ENCODE peak calls at places on chromosomes 4 and X, in five cellular contexts. One of them, this sample, is unnamed. For H3K4me1, the result is how much of the 10 kb centered on the place peaks cover.

GRCh38 chrX:6545712-6546111 is 10.8 kb upstream of the VCX3A start:
- DNase-seq in Peyer's patch: no peak
- DNase-seq in sigmoid colon: no peak
- DNase-seq in K562: no peak
- DNase-seq in IMR-90: no peak
- DNase-seq in this sample: no peak

GRCh38 chrX:11137543-11138139 is 26.5 kb downstream of the HCCS start:
- DNase-seq in Peyer's patch: no peak
- DNase-seq in sigmoid colon: no peak
- DNase-seq in K562: no peak
- DNase-seq in IMR-90: peak
- DNase-seq in this sample: no peak

GRCh38 chr4:102575369-102576129 is 74.4 kb downstream of the NFKB1 start:
- DNase-seq in Peyer's patch: no peak
- DNase-seq in sigmoid colon: no peak
- DNase-seq in K562: no peak
- DNase-seq in IMR-90: no peak
- DNase-seq in this sample: no peak

GRCh38 chrX:112844250-112844649 is 3.6 kb upstream of the AMOT start:
- DNase-seq in Peyer's patch: no peak
- DNase-seq in sigmoid colon: no peak
- DNase-seq in K562: no peak
- DNase-seq in IMR-90: peak
- DNase-seq in this sample: no peak

GRCh38 chr4:176044589-176044951 is 21.1 kb upstream of the WDR17 start:
- DNase-seq in Peyer's patch: no peak
- DNase-seq in sigmoid colon: no peak
- DNase-seq in K562: no peak
- DNase-seq in IMR-90: peak
- DNase-seq in this sample: no peak

GRCh38 chr4:24003476-24003875 is 113.6 kb upstream of the PPARGC1A start:
- DNase-seq in Peyer's patch: no peak
- DNase-seq in sigmoid colon: no peak
- DNase-seq in K562: no peak
- DNase-seq in IMR-90: no peak
- DNase-seq in this sample: no peak

GRCh38 chrX:12770440-12770839 is 20.8 kb upstream of the PRPS2 start:
- DNase-seq in Peyer's patch: no peak
- DNase-seq in sigmoid colon: no peak
- DNase-seq in K562: peak
- DNase-seq in IMR-90: peak
- DNase-seq in this sample: no peak

GRCh38 chr4:70577220-70577927 is 14.7 kb upstream of the AMBN start:
- DNase-seq in Peyer's patch: no peak
- DNase-seq in sigmoid colon: no peak
- DNase-seq in K562: no peak
- DNase-seq in IMR-90: no peak
- DNase-seq in this sample: no peak

GRCh38 chr4:140096483-140096861 is 57.5 kb downstream of the MAML3 start:
- DNase-seq in Peyer's patch: no peak
- DNase-seq in sigmoid colon: no peak
- DNase-seq in K562: no peak
- DNase-seq in IMR-90: no peak
- DNase-seq in this sample: no peak

GRCh38 chr4:15913631-15913970 is 24.9 kb downstream of the FGFBP1 start:
- DNase-seq in Peyer's patch: no peak
- DNase-seq in sigmoid colon: no peak
- DNase-seq in K562: no peak
- DNase-seq in IMR-90: peak
- DNase-seq in this sample: no peak

GRCh38 chr4:80335226-80335553 is 340 bp upstream of the CFAP299 start:
- DNase-seq in Peyer's patch: no peak
- DNase-seq in sigmoid colon: no peak
- DNase-seq in K562: no peak
- DNase-seq in IMR-90: no peak
- DNase-seq in this sample: no peak

GRCh38 chr4:113086172-113086695 is 36.8 kb downstream of the ANK2 start:
- DNase-seq in Peyer's patch: no peak
- DNase-seq in sigmoid colon: no peak
- DNase-seq in K562: no peak
- DNase-seq in IMR-90: no peak
- DNase-seq in this sample: no peak

GRCh38 chr4:89134775-89135319 is 23.5 kb downstream of the TIGD2 start:
- DNase-seq in Peyer's patch: no peak
- DNase-seq in sigmoid colon: no peak
- DNase-seq in K562: no peak
- DNase-seq in IMR-90: peak
- DNase-seq in this sample: no peak

GRCh38 chr4:177728361-177729152 is 286.3 kb upstream of the AGA start:
- DNase-seq in Peyer's patch: peak
- DNase-seq in sigmoid colon: no peak
- DNase-seq in K562: no peak
- DNase-seq in IMR-90: no peak
- DNase-seq in this sample: no peak

GRCh38 chr4:145935253-145936141 is 3.1 kb downstream of the ZNF827 start:
- DNase-seq in Peyer's patch: peak
- DNase-seq in sigmoid colon: no peak
- DNase-seq in K562: no peak
- DNase-seq in IMR-90: no peak
- DNase-seq in this sample: no peak

GRCh38 chrX:154051210-154051810 is 31.6 kb upstream of the IRAK1 start:
- DNase-seq in Peyer's patch: no peak
- DNase-seq in sigmoid colon: peak
- DNase-seq in K562: peak
- DNase-seq in IMR-90: peak
- DNase-seq in this sample: no peak

GRCh38 chr4:127355738-127356137 is 277.0 kb upstream of the INTU start:
- DNase-seq in Peyer's patch: no peak
- DNase-seq in sigmoid colon: no peak
- DNase-seq in K562: no peak
- DNase-seq in IMR-90: no peak
- DNase-seq in this sample: no peak

GRCh38 chrX:86047174-86047991 is at the start of gene CHM:
- DNase-seq in Peyer's patch: peak
- DNase-seq in sigmoid colon: peak
- DNase-seq in K562: peak
- DNase-seq in IMR-90: peak
- DNase-seq in this sample: peak
- TF ChIP-seq POLR2A in Peyer's patch: peak
- TF ChIP-seq POLR2A in sigmoid colon: no peak
- TF ChIP-seq POLR2A in K562: peak
- TF ChIP-seq POLR2A in IMR-90: peak
- TF ChIP-seq POLR2A in this sample: no peak

GRCh38 chr4:78781086-78781630 is 5.0 kb downstream of the BMP2K start:
- DNase-seq in Peyer's patch: no peak
- DNase-seq in sigmoid colon: no peak
- DNase-seq in K562: no peak
- DNase-seq in IMR-90: no peak
- DNase-seq in this sample: no peak
- H3K4me3 ChIP-seq in Peyer's patch: no peak
- H3K4me3 ChIP-seq in sigmoid colon: no peak
- H3K4me3 ChIP-seq in K562: peak
- H3K4me3 ChIP-seq in IMR-90: no peak
- H3K4me3 ChIP-seq in this sample: no peak

GRCh38 chr4:3479358-3480101 is 16.4 kb downstream of the DOK7 start:
- DNase-seq in Peyer's patch: no peak
- DNase-seq in sigmoid colon: no peak
- DNase-seq in K562: no peak
- DNase-seq in IMR-90: no peak
- DNase-seq in this sample: no peak
- H3K4me1 ChIP-seq in Peyer's patch: under half
- H3K4me1 ChIP-seq in sigmoid colon: under half
- H3K4me1 ChIP-seq in K562: under half
- H3K4me1 ChIP-seq in IMR-90: under half
- H3K4me1 ChIP-seq in this sample: under half

DNA sequence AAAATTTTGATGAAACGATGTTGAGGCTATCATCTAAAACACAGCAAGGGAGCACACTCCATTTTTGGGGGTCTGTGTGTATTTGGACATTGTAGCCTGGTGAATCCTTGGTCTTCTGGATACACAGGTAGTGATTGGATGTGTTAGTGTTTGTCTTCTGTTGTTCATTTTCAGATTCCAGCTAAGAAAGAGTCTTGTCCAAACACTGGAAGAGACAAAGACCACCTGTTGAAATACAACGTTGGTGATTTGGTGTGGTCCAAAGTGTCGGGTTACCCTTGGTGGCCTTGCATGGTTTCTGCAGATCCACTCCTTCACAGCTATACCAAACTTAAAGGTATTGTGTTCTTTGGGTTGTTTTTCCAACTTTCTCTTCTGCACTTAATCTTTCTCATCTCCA is 32.8 kb downstream of the NSD2 start:
- DNase-seq in Peyer's patch: no peak
- DNase-seq in sigmoid colon: no peak
- DNase-seq in K562: no peak
- DNase-seq in IMR-90: no peak
- DNase-seq in this sample: no peak
- TF ChIP-seq POLR2A in Peyer's patch: no peak
- TF ChIP-seq POLR2A in sigmoid colon: no peak
- TF ChIP-seq POLR2A in K562: no peak
- TF ChIP-seq POLR2A in IMR-90: no peak
- TF ChIP-seq POLR2A in this sample: no peak

This sample was measured in spleen.